ENCODE peak calls at places on chromosomes 2 and 18, in six cellular contexts. One of them, this sample, is unnamed.

GRCh38 chr2:171741189-171741588 is 53.9 kb downstream of the DYNC1I2 start:
- DNase-seq in tibial nerve: no peak
- DNase-seq in GM12878: peak
- DNase-seq in sigmoid colon: no peak
- DNase-seq in GM12891: no peak
- DNase-seq in HepG2: no peak
- DNase-seq in this sample: no peak

GRCh38 chr2:160351978-160352377 is 141.6 kb downstream of the RBMS1 start:
- DNase-seq in GM12878: no peak
- DNase-seq in tibial nerve: no peak
- DNase-seq in GM12891: no peak
- DNase-seq in sigmoid colon: no peak
- DNase-seq in HepG2: no peak
- DNase-seq in this sample: no peak

GRCh38 chr2:3242747-3243369 is 134.8 kb downstream of the EIPR1 start:
- DNase-seq in HepG2: no peak
- DNase-seq in sigmoid colon: no peak
- DNase-seq in GM12878: peak
- DNase-seq in tibial nerve: no peak
- DNase-seq in GM12891: no peak
- DNase-seq in this sample: no peak

GRCh38 chr2:67169417-67170140 is 227.6 kb upstream of the ETAA1 start:
- DNase-seq in GM12878: no peak
- DNase-seq in HepG2: no peak
- DNase-seq in GM12891: no peak
- DNase-seq in sigmoid colon: no peak
- DNase-seq in tibial nerve: no peak
- DNase-seq in this sample: no peak

GRCh38 chr2:172116107-172116506 is 13.4 kb upstream of the DLX2 start:
- DNase-seq in HepG2: no peak
- DNase-seq in GM12878: no peak
- DNase-seq in sigmoid colon: no peak
- DNase-seq in GM12891: no peak
- DNase-seq in tibial nerve: no peak
- DNase-seq in this sample: no peak

GRCh38 chr18:7116001-7116831 is 1.4 kb downstream of the LAMA1 start:
- DNase-seq in GM12878: no peak
- DNase-seq in GM12891: no peak
- DNase-seq in HepG2: no peak
- DNase-seq in sigmoid colon: no peak
- DNase-seq in tibial nerve: no peak
- DNase-seq in this sample: no peak

GRCh38 chr18:22345733-22346132 is 72.0 kb downstream of the CTAGE1 start:
- DNase-seq in sigmoid colon: no peak
- DNase-seq in HepG2: no peak
- DNase-seq in tibial nerve: no peak
- DNase-seq in GM12891: no peak
- DNase-seq in GM12878: no peak
- DNase-seq in this sample: no peak

GRCh38 chr2:8000861-8001260 is 681.0 kb upstream of the ID2 start:
- DNase-seq in sigmoid colon: no peak
- DNase-seq in GM12878: no peak
- DNase-seq in GM12891: no peak
- DNase-seq in HepG2: no peak
- DNase-seq in tibial nerve: no peak
- DNase-seq in this sample: no peak

GRCh38 chr2:189177441-189177840 is 2.1 kb downstream of the COL5A2 start:
- DNase-seq in tibial nerve: no peak
- DNase-seq in GM12878: no peak
- DNase-seq in sigmoid colon: no peak
- DNase-seq in GM12891: no peak
- DNase-seq in HepG2: no peak
- DNase-seq in this sample: no peak

GRCh38 chr2:189178007-189178406 is 1.6 kb downstream of the COL5A2 start:
- DNase-seq in sigmoid colon: no peak
- DNase-seq in tibial nerve: no peak
- DNase-seq in GM12891: no peak
- DNase-seq in GM12878: no peak
- DNase-seq in HepG2: no peak
- DNase-seq in this sample: no peak

GRCh38 chr2:189178726-189179606 is 595 bp downstream of the COL5A2 start:
- DNase-seq in tibial nerve: no peak
- DNase-seq in sigmoid colon: peak
- DNase-seq in GM12891: no peak
- DNase-seq in GM12878: no peak
- DNase-seq in HepG2: no peak
- DNase-seq in this sample: peak

GRCh38 chr2:189181706-189182105 is 2.1 kb upstream of the COL5A2 start:
- DNase-seq in GM12878: no peak
- DNase-seq in GM12891: no peak
- DNase-seq in HepG2: peak
- DNase-seq in tibial nerve: no peak
- DNase-seq in sigmoid colon: no peak
- DNase-seq in this sample: no peak

DNA sequence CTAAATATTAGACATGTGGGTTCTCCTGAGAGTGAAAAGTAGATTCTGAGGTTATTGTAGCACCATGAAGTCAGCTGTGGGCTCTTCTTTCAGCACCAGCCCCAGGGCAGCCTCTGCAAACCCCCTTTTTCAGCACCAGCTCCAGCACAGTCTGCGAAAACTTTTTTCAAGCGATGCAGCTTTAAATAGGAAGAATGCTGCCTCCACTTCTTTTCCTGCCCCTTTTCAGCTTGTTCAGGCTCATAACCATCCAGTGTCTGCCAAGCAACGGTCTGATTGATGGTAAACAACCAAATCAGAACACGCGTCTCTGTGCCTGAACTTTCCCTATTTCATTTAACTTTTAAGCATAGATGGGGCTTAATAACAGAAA is at the start of gene COL5A2:
- DNase-seq in tibial nerve: peak
- DNase-seq in HepG2: no peak
- DNase-seq in sigmoid colon: peak
- DNase-seq in GM12891: no peak
- DNase-seq in GM12878: no peak
- DNase-seq in this sample: peak
- TF ChIP-seq POLR2A in tibial nerve: peak
- TF ChIP-seq POLR2A in HepG2: no peak
- TF ChIP-seq POLR2A in sigmoid colon: no peak
- TF ChIP-seq POLR2A in GM12891: no peak
- TF ChIP-seq POLR2A in GM12878: no peak
- TF ChIP-seq POLR2A in this sample: no peak

DNA sequence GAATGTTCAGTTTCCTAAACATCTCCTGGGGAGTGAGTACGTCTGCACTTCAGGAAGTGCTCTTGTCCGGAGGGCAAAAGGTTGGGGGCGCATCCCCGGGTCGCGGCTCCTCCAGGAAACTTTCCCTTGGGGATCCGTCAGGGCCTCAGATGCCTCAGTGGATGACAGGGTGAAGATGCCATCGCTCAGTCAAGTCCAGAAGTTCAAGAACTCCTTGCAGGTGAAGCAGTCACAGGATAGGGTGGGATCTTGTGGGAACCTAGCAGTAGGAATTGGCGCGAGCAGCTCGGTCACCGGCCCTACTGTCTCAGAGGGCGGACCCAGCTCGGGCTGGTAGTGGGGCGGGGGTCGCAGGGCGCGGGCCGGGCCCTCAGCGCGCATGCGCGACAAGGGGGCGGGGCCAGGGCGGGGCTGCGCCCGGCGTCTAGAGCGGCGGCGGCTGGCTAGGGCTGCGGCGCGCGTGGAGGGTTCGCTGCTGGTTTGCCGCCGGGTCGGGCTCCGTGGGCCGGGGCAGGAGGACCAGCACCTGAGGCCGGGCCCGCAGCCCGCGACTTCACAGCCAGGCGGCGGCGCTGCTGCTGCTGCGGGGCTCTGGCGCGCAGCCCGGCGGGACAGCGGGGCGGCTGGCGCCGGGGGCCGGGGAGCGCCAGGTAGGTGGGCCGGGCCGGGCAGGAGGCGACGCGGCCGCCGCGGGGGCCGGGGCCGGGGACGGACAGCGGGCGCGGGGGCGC is at the start of gene INPP4A:
- DNase-seq in GM12878: no peak
- DNase-seq in sigmoid colon: peak
- DNase-seq in tibial nerve: peak
- DNase-seq in GM12891: peak
- DNase-seq in HepG2: peak
- DNase-seq in this sample: peak
- TF ChIP-seq POLR2A in GM12878: peak
- TF ChIP-seq POLR2A in sigmoid colon: no peak
- TF ChIP-seq POLR2A in tibial nerve: peak
- TF ChIP-seq POLR2A in GM12891: no peak
- TF ChIP-seq POLR2A in HepG2: peak
- TF ChIP-seq POLR2A in this sample: peak

DNA sequence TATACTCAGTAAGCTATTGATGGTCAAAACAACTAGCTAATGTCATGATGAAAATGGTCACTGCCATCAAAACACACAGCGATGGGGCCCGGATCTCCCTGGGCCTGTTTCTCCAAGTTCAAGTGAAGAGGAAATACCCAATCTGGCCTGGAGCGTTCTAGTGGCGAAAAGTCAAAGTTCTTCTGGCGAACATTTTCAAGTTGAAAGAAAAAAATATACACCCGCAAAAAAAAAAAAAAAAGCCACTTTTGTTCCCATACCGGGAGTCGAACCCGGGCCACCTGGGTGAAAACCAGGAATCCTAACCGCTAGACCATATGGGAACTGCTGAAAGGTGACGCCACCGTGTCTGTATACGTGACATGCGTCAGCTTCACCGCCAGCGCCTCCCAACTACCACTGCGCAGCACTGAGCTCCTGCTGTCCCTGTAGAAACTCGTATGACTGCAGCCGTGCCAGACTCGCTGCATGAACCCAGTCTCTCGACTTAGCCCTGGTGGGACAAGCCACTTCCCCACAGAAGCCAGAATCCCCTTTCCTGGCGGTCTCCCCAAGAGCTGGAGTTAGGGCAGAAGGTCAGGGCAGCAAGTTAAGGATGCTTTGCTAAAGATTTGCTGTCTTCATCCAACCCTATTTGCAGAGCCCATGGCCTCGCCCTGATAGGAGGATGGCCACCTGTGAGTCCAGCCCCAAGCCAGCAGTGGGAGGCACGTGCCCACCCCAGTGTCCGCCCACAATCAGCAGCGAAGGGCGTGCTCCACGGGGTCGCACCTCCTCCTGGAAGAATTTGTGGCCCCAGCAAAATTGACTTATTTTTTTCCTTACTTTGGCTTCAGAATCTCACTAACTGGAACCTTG is 5.6 kb upstream of the IMP4 start:
- DNase-seq in HepG2: peak
- DNase-seq in sigmoid colon: peak
- DNase-seq in GM12878: peak
- DNase-seq in GM12891: no peak
- DNase-seq in tibial nerve: peak
- DNase-seq in this sample: peak
- TF ChIP-seq POLR2A in HepG2: peak
- TF ChIP-seq POLR2A in sigmoid colon: no peak
- TF ChIP-seq POLR2A in GM12878: peak
- TF ChIP-seq POLR2A in GM12891: no peak
- TF ChIP-seq POLR2A in tibial nerve: no peak
- TF ChIP-seq POLR2A in this sample: no peak

GRCh38 chr18:63161728-63162195 is 157.8 kb downstream of the BCL2 start:
- DNase-seq in GM12878: peak
- DNase-seq in sigmoid colon: peak
- DNase-seq in HepG2: peak
- DNase-seq in GM12891: no peak
- DNase-seq in tibial nerve: no peak
- DNase-seq in this sample: peak
- TF ChIP-seq POLR2A in GM12878: peak
- TF ChIP-seq POLR2A in sigmoid colon: no peak
- TF ChIP-seq POLR2A in HepG2: no peak
- TF ChIP-seq POLR2A in GM12891: peak
- TF ChIP-seq POLR2A in tibial nerve: no peak
- TF ChIP-seq POLR2A in this sample: no peak

GRCh38 chr2:30661173-30662107 is 145.8 kb downstream of the CAPN13 start:
- DNase-seq in HepG2: no peak
- DNase-seq in GM12878: no peak
- DNase-seq in sigmoid colon: no peak
- DNase-seq in tibial nerve: no peak
- DNase-seq in GM12891: no peak
- DNase-seq in this sample: no peak
- TF ChIP-seq POLR2A in HepG2: no peak
- TF ChIP-seq POLR2A in GM12878: no peak
- TF ChIP-seq POLR2A in sigmoid colon: no peak
- TF ChIP-seq POLR2A in tibial nerve: no peak
- TF ChIP-seq POLR2A in GM12891: no peak
- TF ChIP-seq POLR2A in this sample: no peak

GRCh38 chr2:28393115-28393836 is 618 bp downstream of the FOSL2 start:
- DNase-seq in GM12878: no peak
- DNase-seq in HepG2: no peak
- DNase-seq in tibial nerve: peak
- DNase-seq in sigmoid colon: peak
- DNase-seq in GM12891: peak
- DNase-seq in this sample: peak
- TF ChIP-seq POLR2A in GM12878: no peak
- TF ChIP-seq POLR2A in HepG2: no peak
- TF ChIP-seq POLR2A in tibial nerve: peak
- TF ChIP-seq POLR2A in sigmoid colon: no peak
- TF ChIP-seq POLR2A in GM12891: no peak
- TF ChIP-seq POLR2A in this sample: peak

DNA sequence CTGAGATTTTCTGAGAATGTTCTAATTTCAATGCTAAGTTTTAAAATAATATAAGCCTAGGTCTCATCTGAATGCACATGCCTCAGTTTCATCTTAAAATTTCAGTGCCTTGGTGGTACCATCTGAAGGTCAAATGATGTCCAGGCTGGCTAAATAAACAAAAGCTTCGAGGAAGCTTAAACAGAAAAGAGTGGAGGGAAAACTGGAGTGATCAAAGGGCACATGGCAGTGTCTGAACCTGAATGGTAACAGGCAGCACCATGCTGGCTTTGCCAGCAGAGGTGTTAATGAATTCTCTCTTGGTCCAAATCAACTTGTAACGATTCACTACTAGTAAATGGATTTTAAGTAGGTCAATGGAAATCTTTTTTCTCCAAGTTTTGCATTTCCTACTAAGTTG is 158.4 kb upstream of the MEX3C start:
- DNase-seq in GM12878: no peak
- DNase-seq in HepG2: no peak
- DNase-seq in GM12891: no peak
- DNase-seq in sigmoid colon: no peak
- DNase-seq in tibial nerve: no peak
- DNase-seq in this sample: no peak
- TF ChIP-seq POLR2A in GM12878: no peak
- TF ChIP-seq POLR2A in HepG2: no peak
- TF ChIP-seq POLR2A in GM12891: no peak
- TF ChIP-seq POLR2A in sigmoid colon: no peak
- TF ChIP-seq POLR2A in tibial nerve: no peak
- TF ChIP-seq POLR2A in this sample: no peak

This sample was measured in uterus.